ENCODE peak calls at places on chromosomes 1 and 21, in eight cellular contexts. C is NB4, E is AG10803, P is testis, T is neural progenitor cell, A is RWPE1, N is type B pancreatic cell, I is left lung. H is an unnamed sample.

GRCh38 chr1:43711049-43711448 is 3.7 kb downstream of the ST3GAL3 start:
- DNase-seq in C (peak), E (peak), P (no peak), T (no peak), A (peak), N (no peak), I (no peak), H (no peak)

GRCh38 chr1:121417289-121417955 is 232.6 kb downstream of the SRGAP2C start:
- DNase-seq in C (peak), E (no peak), P (no peak), T (no peak), A (peak), N (no peak), I (no peak), H (no peak)

GRCh38 chr1:36350659-36351171 is 27.3 kb upstream of the EVA1B start:
- DNase-seq in C (no peak), E (peak), P (no peak), T (no peak), A (peak), N (no peak), I (peak), H (no peak)

GRCh38 chr1:20153000-20153418 is 13.9 kb downstream of the PLA2G2F start:
- DNase-seq in C (peak), E (peak), P (peak), T (peak), A (no peak), N (no peak), I (no peak), H (no peak)

GRCh38 chr1:25875856-25876692 is 566 bp upstream of the PAQR7 start:
- DNase-seq in C (no peak), E (no peak), P (peak), T (peak), A (peak), N (no peak), I (no peak), H (no peak)

GRCh38 chr21:14879458-14879857 is 185.3 kb downstream of the NRIP1 start:
- DNase-seq in C (no peak), E (no peak), P (no peak), T (no peak), A (no peak), N (no peak), I (no peak), H (no peak)

GRCh38 chr1:54853793-54854370 is 33.1 kb downstream of the DHCR24 start:
- DNase-seq in C (no peak), E (no peak), P (no peak), T (no peak), A (no peak), N (no peak), I (no peak), H (no peak)

GRCh38 chr1:206066479-206067171 is 13.7 kb downstream of the RHEX start:
- DNase-seq in C (no peak), E (no peak), P (no peak), T (no peak), A (no peak), N (no peak), I (no peak), H (no peak)

GRCh38 chr1:208174736-208175507 is 69.3 kb downstream of the PLXNA2 start:
- DNase-seq in C (no peak), E (peak), P (no peak), T (no peak), A (no peak), N (no peak), I (no peak), H (no peak)

GRCh38 chr1:183845681-183846080 is 40.8 kb downstream of the RGL1 start:
- DNase-seq in C (no peak), E (peak), P (no peak), T (no peak), A (no peak), N (no peak), I (no peak), H (no peak)

GRCh38 chr1:244065960-244066388 is 14.9 kb downstream of the ZBTB18 start:
- DNase-seq in C (peak), E (peak), P (no peak), T (no peak), A (peak), N (no peak), I (no peak), H (no peak)

GRCh38 chr1:205774277-205775014 is 836 bp downstream of the RAB29 start:
- DNase-seq in C (peak), E (no peak), P (peak), T (peak), A (no peak), N (no peak), I (peak), H (peak)

GRCh38 chr21:34009193-34009592 is 64.2 kb upstream of the MRPS6 start:
- DNase-seq in C (no peak), E (no peak), P (peak), T (no peak), A (no peak), N (no peak), I (no peak), H (no peak)

GRCh38 chr1:189315035-189315927 is 1162.4 kb downstream of the BRINP3 start:
- DNase-seq in C (no peak), E (no peak), P (no peak), T (no peak), A (no peak), N (no peak), I (no peak), H (no peak)

GRCh38 chr1:205344010-205344808 is 12.5 kb downstream of the KLHDC8A start:
- DNase-seq in C (no peak), E (no peak), P (peak), T (peak), A (no peak), N (no peak), I (peak), H (peak)

GRCh38 chr1:14835725-14836124 is 237.2 kb downstream of the KAZN start:
- DNase-seq in C (no peak), E (no peak), P (no peak), T (no peak), A (no peak), N (no peak), I (no peak), H (no peak)

GRCh38 chr1:109162626-109163025 is 48.7 kb downstream of the ELAPOR1 start:
- DNase-seq in C (no peak), E (no peak), P (no peak), T (no peak), A (no peak), N (no peak), I (no peak), H (no peak)

GRCh38 chr1:205068457-205069035 is 15.7 kb downstream of the TMEM81 start:
- DNase-seq in C (no peak), E (peak), P (no peak), T (no peak), A (no peak), N (peak), I (no peak), H (no peak)

GRCh38 chr1:51926171-51926812 is 47.8 kb upstream of the NRDC start:
- DNase-seq in C (peak), E (peak), P (peak), T (peak), A (no peak), N (no peak), I (no peak), H (peak)

GRCh38 chr1:202806845-202807366 is 1.3 kb downstream of the KDM5B start:
- DNase-seq in C (peak), E (no peak), P (peak), T (peak), A (peak), N (no peak), I (peak), H (peak)

GRCh38 chr1:111723091-111723806 is 15.9 kb downstream of the INKA2 start:
- DNase-seq in C (no peak), E (no peak), P (no peak), T (no peak), A (no peak), N (no peak), I (no peak), H (no peak)

GRCh38 chr1:20621012-20621411 is 12.2 kb upstream of the PINK1 start:
- DNase-seq in C (no peak), E (no peak), P (no peak), T (no peak), A (no peak), N (no peak), I (no peak), H (no peak)

GRCh38 chr1:241640867-241641542 is 836 bp upstream of the CHML start:
- DNase-seq in C (peak), E (no peak), P (no peak), T (no peak), A (no peak), N (no peak), I (no peak), H (no peak)

GRCh38 chr1:186722711-186723309 is 42.6 kb upstream of the PTGS2 start:
- DNase-seq in C (peak), E (peak), P (peak), T (peak), A (peak), N (no peak), I (no peak), H (peak)
- TF ChIP-seq CTCF in C (peak), E (peak), P (no peak), T (peak), A (peak), N (peak), I (peak), H (peak)

GRCh38 chr1:235918032-235918431 is 51.3 kb upstream of the LYST start:
- DNase-seq in C (no peak), E (no peak), P (no peak), T (no peak), A (no peak), N (no peak), I (no peak), H (peak)
- TF ChIP-seq CTCF in C (no peak), E (no peak), P (no peak), T (no peak), A (no peak), N (no peak), I (no peak), H (no peak)

GRCh38 chr1:227753999-227754764 is 18.9 kb downstream of the SNAP47 start:
- DNase-seq in C (no peak), E (peak), P (no peak), T (no peak), A (no peak), N (no peak), I (no peak), H (no peak)
- TF ChIP-seq CTCF in C (no peak), E (peak), P (no peak), T (no peak), A (no peak), N (no peak), I (no peak), H (no peak)

GRCh38 chr1:24308365-24309015 is 10.7 kb upstream of the GRHL3 start:
- DNase-seq in C (no peak), E (no peak), P (no peak), T (peak), A (no peak), N (no peak), I (no peak), H (no peak)
- TF ChIP-seq CTCF in C (peak), E (peak), P (no peak), T (peak), A (no peak), N (peak), I (no peak), H (no peak)

DNA sequence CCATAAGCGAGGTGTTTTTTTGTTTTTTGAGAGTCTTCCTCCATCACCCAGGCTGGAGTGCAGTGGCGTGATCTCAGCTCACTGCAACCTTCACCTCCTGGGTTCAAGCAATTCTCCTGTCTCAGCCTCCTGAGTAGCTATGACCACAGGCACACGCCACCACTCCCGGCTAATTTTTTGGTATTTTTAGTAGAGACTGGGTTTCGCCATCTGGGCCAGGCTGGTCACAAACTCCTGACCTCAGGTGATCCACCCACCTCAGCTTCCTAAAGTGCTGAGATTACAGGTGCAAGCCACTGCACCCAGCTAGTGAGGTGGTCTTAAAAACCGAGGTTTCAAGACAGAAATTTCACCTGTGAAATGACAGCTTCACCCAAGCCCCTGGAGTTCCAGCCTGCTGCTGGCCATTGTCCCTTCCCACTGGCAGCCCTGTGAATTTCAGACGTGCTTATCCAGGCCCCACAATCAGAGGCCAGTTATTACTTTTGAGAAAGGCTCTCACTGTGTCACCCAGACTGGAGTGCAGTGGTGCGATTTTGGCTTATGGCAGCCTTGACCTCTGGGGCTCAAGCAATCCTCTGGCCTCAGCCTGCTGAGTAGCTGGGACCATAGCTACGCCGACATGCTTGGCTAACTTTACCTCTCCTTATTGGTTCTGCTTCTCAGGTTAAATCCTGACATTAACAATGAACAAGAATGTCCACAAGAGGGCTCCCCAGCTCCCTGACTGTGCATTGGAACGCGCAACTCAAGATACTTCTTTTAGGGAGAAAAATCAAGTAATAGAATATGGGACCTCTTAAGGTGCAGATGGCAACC is 19.4 kb downstream of the ENO1 start:
- DNase-seq in C (peak), E (peak), P (peak), T (peak), A (no peak), N (no peak), I (peak), H (peak)
- TF ChIP-seq CTCF in C (peak), E (peak), P (peak), T (peak), A (peak), N (peak), I (peak), H (peak)

GRCh38 chr1:177568702-177569101 is 397.9 kb downstream of the BRINP2 start:
- DNase-seq in C (peak), E (no peak), P (no peak), T (peak), A (no peak), N (no peak), I (no peak), H (no peak)
- TF ChIP-seq CTCF in C (no peak), E (peak), P (no peak), T (peak), A (no peak), N (no peak), I (no peak), H (no peak)

DNA sequence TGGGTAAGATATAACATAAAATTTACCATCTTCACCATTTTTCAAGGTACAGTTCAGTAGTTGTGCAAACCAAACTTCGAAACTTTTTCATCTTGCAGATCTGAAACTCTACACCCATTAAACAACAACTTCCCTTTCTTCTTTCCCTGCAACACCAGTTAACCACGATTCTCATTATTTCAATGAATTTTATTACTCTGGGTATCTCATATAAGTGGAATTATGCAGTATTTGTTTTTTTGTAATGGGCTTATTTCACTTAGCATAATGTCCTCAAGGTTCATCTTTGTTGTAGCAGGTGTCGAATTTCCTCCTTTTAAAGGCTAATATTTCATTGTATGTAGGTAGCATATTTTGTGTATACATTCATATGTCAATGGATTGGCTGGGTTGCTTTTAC is 146.1 kb downstream of the SPATA46 start:
- DNase-seq in C (no peak), E (no peak), P (no peak), T (no peak), A (no peak), N (no peak), I (no peak), H (no peak)
- TF ChIP-seq CTCF in C (no peak), E (no peak), P (no peak), T (no peak), A (no peak), N (no peak), I (no peak), H (no peak)

GRCh38 chr21:23016617-23017016 is 2018.4 kb downstream of the NCAM2 start:
- DNase-seq in C (peak), E (no peak), P (peak), T (peak), A (no peak), N (no peak), I (no peak), H (peak)
- TF ChIP-seq CTCF in C (peak), E (no peak), P (peak), T (peak), A (no peak), N (peak), I (no peak), H (peak)

GRCh38 chr1:44995467-44996238 is 9.3 kb upstream of the EIF2B3 start:
- DNase-seq in C (no peak), E (no peak), P (no peak), T (no peak), A (no peak), N (no peak), I (no peak), H (no peak)
- TF ChIP-seq CTCF in C (no peak), E (no peak), P (no peak), T (no peak), A (no peak), N (no peak), I (no peak), H (no peak)

DNA sequence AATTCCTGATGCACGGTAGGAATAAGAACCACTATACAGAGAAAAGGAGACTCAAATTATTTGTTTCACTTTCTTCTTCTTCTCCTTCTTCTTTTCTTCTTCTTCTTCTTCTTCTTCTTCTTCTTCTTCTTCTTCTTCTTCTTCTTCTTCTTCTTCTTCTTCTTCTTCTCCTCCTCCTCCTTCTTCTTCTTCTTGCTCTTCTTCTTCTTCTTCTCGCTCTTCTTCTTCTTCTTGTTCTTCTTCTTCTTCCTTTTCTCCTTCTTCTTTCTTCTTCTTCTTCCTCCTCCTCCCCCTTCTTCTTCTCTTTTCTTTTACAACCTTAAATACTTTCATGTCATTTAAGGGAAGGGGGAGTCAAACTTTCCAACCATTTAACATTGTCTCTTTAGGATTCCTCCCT is 11.0 kb upstream of the GPR88 start:
- DNase-seq in C (no peak), E (no peak), P (no peak), T (no peak), A (no peak), N (no peak), I (no peak), H (no peak)
- TF ChIP-seq CTCF in C (no peak), E (no peak), P (no peak), T (no peak), A (no peak), N (no peak), I (no peak), H (no peak)